ENCODE peak calls at places on chromosomes 7 and 10, in eight cellular contexts. One of them, this sample, is unnamed.

GRCh38 chr10:123995082-123995460 is 98.3 kb downstream of the CHST15 start:
- DNase-seq in LoVo: no peak
- DNase-seq in NCI-H1092 treated with DMSO at 0.1 percent for 48 hours: no peak
- DNase-seq in RWPE1: peak; percentile 51
- DNase-seq in NCI-H1930: no peak
- DNase-seq in T-helper 2 cell: no peak
- DNase-seq in ACHN: peak; percentile 53
- DNase-seq in PC-3: no peak
- DNase-seq in this sample: no peak

GRCh38 chr7:96315109-96315480 is 6.8 kb downstream of the SLC25A13 start:
- DNase-seq in NCI-H1092 treated with DMSO at 0.1 percent for 48 hours: no peak
- DNase-seq in LoVo: no peak
- DNase-seq in ACHN: no peak
- DNase-seq in RWPE1: no peak
- DNase-seq in NCI-H1930: no peak
- DNase-seq in PC-3: no peak
- DNase-seq in T-helper 2 cell: no peak
- DNase-seq in this sample: no peak

GRCh38 chr10:95214369-95214768 is 20.3 kb downstream of the ACSM6 start:
- DNase-seq in LoVo: peak; percentile 33
- DNase-seq in T-helper 2 cell: no peak
- DNase-seq in NCI-H1092 treated with DMSO at 0.1 percent for 48 hours: peak; percentile 13
- DNase-seq in NCI-H1930: no peak
- DNase-seq in ACHN: no peak
- DNase-seq in RWPE1: no peak
- DNase-seq in PC-3: peak; percentile 68
- DNase-seq in this sample: no peak

GRCh38 chr10:48634198-48634983 is 29.5 kb upstream of the ARHGAP22 start:
- DNase-seq in ACHN: no peak
- DNase-seq in RWPE1: no peak
- DNase-seq in PC-3: no peak
- DNase-seq in NCI-H1092 treated with DMSO at 0.1 percent for 48 hours: no peak
- DNase-seq in T-helper 2 cell: no peak
- DNase-seq in NCI-H1930: no peak
- DNase-seq in LoVo: no peak
- DNase-seq in this sample: no peak

GRCh38 chr10:59865101-59865500 is 41.3 kb downstream of the CCDC6 start:
- DNase-seq in ACHN: peak; percentile 49
- DNase-seq in LoVo: peak; percentile 63
- DNase-seq in RWPE1: peak; percentile 85
- DNase-seq in NCI-H1930: no peak
- DNase-seq in T-helper 2 cell: no peak
- DNase-seq in NCI-H1092 treated with DMSO at 0.1 percent for 48 hours: no peak
- DNase-seq in PC-3: peak; percentile 90
- DNase-seq in this sample: peak; percentile 41

GRCh38 chr10:43124574-43125273 is 13.5 kb upstream of the CSGALNACT2 start:
- DNase-seq in T-helper 2 cell: no peak
- DNase-seq in NCI-H1092 treated with DMSO at 0.1 percent for 48 hours: no peak
- DNase-seq in NCI-H1930: no peak
- DNase-seq in LoVo: no peak
- DNase-seq in ACHN: no peak
- DNase-seq in RWPE1: no peak
- DNase-seq in PC-3: no peak
- DNase-seq in this sample: no peak

GRCh38 chr7:157576415-157576814 is 239.6 kb downstream of the DNAJB6 start:
- DNase-seq in ACHN: no peak
- DNase-seq in NCI-H1092 treated with DMSO at 0.1 percent for 48 hours: no peak
- DNase-seq in NCI-H1930: no peak
- DNase-seq in LoVo: no peak
- DNase-seq in T-helper 2 cell: peak; percentile 30
- DNase-seq in PC-3: no peak
- DNase-seq in RWPE1: no peak
- DNase-seq in this sample: no peak

GRCh38 chr10:71486465-71487114 is 89.9 kb downstream of the CDH23 start:
- DNase-seq in ACHN: peak; percentile 51
- DNase-seq in T-helper 2 cell: no peak
- DNase-seq in NCI-H1930: no peak
- DNase-seq in NCI-H1092 treated with DMSO at 0.1 percent for 48 hours: peak; percentile 19
- DNase-seq in RWPE1: no peak
- DNase-seq in LoVo: peak; percentile 27
- DNase-seq in PC-3: peak; percentile 50
- DNase-seq in this sample: peak; percentile 85

GRCh38 chr7:98619450-98620321 is 2.6 kb downstream of the NPTX2 start:
- DNase-seq in NCI-H1092 treated with DMSO at 0.1 percent for 48 hours: no peak
- DNase-seq in T-helper 2 cell: no peak
- DNase-seq in LoVo: peak; percentile 20
- DNase-seq in NCI-H1930: no peak
- DNase-seq in ACHN: peak; percentile 34
- DNase-seq in PC-3: no peak
- DNase-seq in RWPE1: no peak
- DNase-seq in this sample: no peak

GRCh38 chr10:88244781-88245350 is 338.3 kb downstream of the RNLS start:
- DNase-seq in LoVo: no peak
- DNase-seq in T-helper 2 cell: no peak
- DNase-seq in RWPE1: no peak
- DNase-seq in ACHN: no peak
- DNase-seq in PC-3: no peak
- DNase-seq in NCI-H1092 treated with DMSO at 0.1 percent for 48 hours: no peak
- DNase-seq in NCI-H1930: no peak
- DNase-seq in this sample: no peak

GRCh38 chr7:118183586-118184391 is at the start of gene LSM8:
- DNase-seq in ACHN: peak; percentile 100
- DNase-seq in NCI-H1092 treated with DMSO at 0.1 percent for 48 hours: peak; percentile 99
- DNase-seq in RWPE1: peak; percentile 94
- DNase-seq in LoVo: peak; percentile 100
- DNase-seq in PC-3: peak; percentile 98
- DNase-seq in NCI-H1930: peak; percentile 95
- DNase-seq in T-helper 2 cell: peak; percentile 92
- DNase-seq in this sample: peak; percentile 100

GRCh38 chr7:84123903-84124573 is 70.6 kb downstream of the SEMA3A start:
- DNase-seq in NCI-H1930: no peak
- DNase-seq in NCI-H1092 treated with DMSO at 0.1 percent for 48 hours: no peak
- DNase-seq in RWPE1: no peak
- DNase-seq in LoVo: no peak
- DNase-seq in PC-3: peak; percentile 21
- DNase-seq in T-helper 2 cell: no peak
- DNase-seq in ACHN: no peak
- DNase-seq in this sample: no peak

GRCh38 chr7:143447500-143447899 is 4.2 kb downstream of the TAS2R60 start:
- DNase-seq in RWPE1: no peak
- DNase-seq in ACHN: no peak
- DNase-seq in NCI-H1930: no peak
- DNase-seq in NCI-H1092 treated with DMSO at 0.1 percent for 48 hours: no peak
- DNase-seq in LoVo: no peak
- DNase-seq in PC-3: no peak
- DNase-seq in T-helper 2 cell: no peak
- DNase-seq in this sample: no peak

GRCh38 chr10:123583639-123584418 is 82.3 kb upstream of the GPR26 start:
- DNase-seq in ACHN: peak; percentile 77
- DNase-seq in RWPE1: peak; percentile 63
- DNase-seq in NCI-H1930: peak; percentile 5
- DNase-seq in NCI-H1092 treated with DMSO at 0.1 percent for 48 hours: peak; percentile 44
- DNase-seq in T-helper 2 cell: no peak
- DNase-seq in LoVo: peak; percentile 51
- DNase-seq in PC-3: peak; percentile 70
- DNase-seq in this sample: peak; percentile 66

GRCh38 chr7:19982841-19983835 is 209.7 kb upstream of the TMEM196 start:
- DNase-seq in PC-3: peak; percentile 69
- DNase-seq in NCI-H1930: no peak
- DNase-seq in RWPE1: no peak
- DNase-seq in LoVo: no peak
- DNase-seq in T-helper 2 cell: no peak
- DNase-seq in ACHN: peak; percentile 63
- DNase-seq in NCI-H1092 treated with DMSO at 0.1 percent for 48 hours: no peak
- DNase-seq in this sample: peak; percentile 6